ENCODE peak calls at places on chromosomes 4 and X, in nine cellular contexts. C, F, Q, E, J, N, K, Z and D are unnamed samples.

GRCh38 chr4:142944565-142944964 is 98.5 kb upstream of the INPP4B start:
- DNase-seq in C (no peak), F (no peak), Q (no peak), E (no peak), J (no peak), N (no peak), K (no peak), Z (no peak), D (no peak)

GRCh38 chrX:150099316-150099715 is 161.0 kb upstream of the EOLA2 start:
- DNase-seq in C (no peak), F (no peak), Q (no peak), E (no peak), J (no peak), N (no peak), K (no peak), Z (no peak), D (no peak)

GRCh38 chr4:74109894-74110605 is 11.1 kb upstream of the CXCL2 start:
- DNase-seq in C (no peak), F (no peak), Q (no peak), E (no peak), J (no peak), N (no peak), K (no peak), Z (no peak), D (no peak)

GRCh38 chr4:98447648-98448047 is 186.5 kb downstream of the RAP1GDS1 start:
- DNase-seq in C (no peak), F (no peak), Q (no peak), E (no peak), J (no peak), N (no peak), K (no peak), Z (no peak), D (no peak)

GRCh38 chrX:6813836-6814370 is 279.0 kb upstream of the VCX3A start:
- DNase-seq in C (no peak), F (no peak), Q (no peak), E (no peak), J (no peak), N (no peak), K (no peak), Z (no peak), D (no peak)

GRCh38 chrX:87679849-87680248 is 162.2 kb downstream of the KLHL4 start:
- DNase-seq in C (no peak), F (no peak), Q (no peak), E (no peak), J (no peak), N (no peak), K (no peak), Z (no peak), D (no peak)

GRCh38 chrX:118872102-118872566 is 48.5 kb downstream of the ZCCHC12 start:
- DNase-seq in C (peak), F (no peak), Q (no peak), E (no peak), J (no peak), N (no peak), K (no peak), Z (no peak), D (no peak)

GRCh38 chr4:169010125-169011023 is at the start of gene CBR4:
- DNase-seq in C (peak), F (peak), Q (peak), E (peak), J (peak), N (peak), K (peak), Z (peak), D (peak)

GRCh38 chrX:107659286-107659685 is 31.0 kb downstream of the PRPS1 start:
- DNase-seq in C (no peak), F (no peak), Q (no peak), E (no peak), J (no peak), N (no peak), K (no peak), Z (no peak), D (no peak)

GRCh38 chrX:20571611-20572010 is 304.9 kb upstream of the RPS6KA3 start:
- DNase-seq in C (no peak), F (no peak), Q (no peak), E (no peak), J (peak), N (no peak), K (no peak), Z (no peak), D (no peak)

GRCh38 chr4:26075588-26075987 is 161.6 kb downstream of the SMIM20 start:
- DNase-seq in C (no peak), F (no peak), Q (no peak), E (no peak), J (no peak), N (no peak), K (no peak), Z (no peak), D (peak)

GRCh38 chrX:21509912-21510311 is 135.7 kb downstream of the CNKSR2 start:
- DNase-seq in C (no peak), F (no peak), Q (no peak), E (no peak), J (no peak), N (no peak), K (no peak), Z (no peak), D (no peak)

GRCh38 chr4:32985256-32985655 is 2265.1 kb downstream of the PCDH7 start:
- DNase-seq in C (no peak), F (no peak), Q (no peak), E (no peak), J (no peak), N (no peak), K (no peak), Z (no peak), D (no peak)